ENCODE peak calls at places on chromosomes 4 and X, in seven cellular contexts. R, J, U, M, S, V and B are unnamed samples.
A peak's percentile ranks its signal among the peaks of the same experiment; 100 is the strongest.

GRCh38 chr4:85005865-85006377 is 39.4 kb upstream of the WDFY3 start:
- DNase-seq in R (peak; percentile 90), J (no peak), U (no peak), M (no peak), S (no peak), V (no peak), B (no peak)

GRCh38 chrX:99301990-99302389 is 1108.1 kb downstream of the PCDH19 start:
- DNase-seq in R (no peak), J (no peak), U (peak; percentile 19), M (no peak), S (peak; percentile 5), V (no peak), B (peak; percentile 3)

GRCh38 chr4:127586922-127587571 is 45.7 kb upstream of the INTU start:
- DNase-seq in R (peak; percentile 39), J (peak; percentile 64), U (peak; percentile 55), M (no peak), S (peak; percentile 49), V (no peak), B (peak; percentile 44)

GRCh38 chr4:6951880-6952381 is 42.3 kb downstream of the TBC1D14 start:
- DNase-seq in R (no peak), J (peak; percentile 67), U (no peak), M (no peak), S (no peak), V (no peak), B (no peak)

GRCh38 chr4:39363773-39364393 is 2.3 kb downstream of the RFC1 start:
- DNase-seq in R (no peak), J (no peak), U (no peak), M (no peak), S (no peak), V (no peak), B (no peak)

GRCh38 chr4:173252024-173252935 is 81.9 kb downstream of the HMGB2 start:
- DNase-seq in R (peak; percentile 100), J (peak; percentile 63), U (peak; percentile 72), M (no peak), S (peak; percentile 22), V (peak; percentile 68), B (no peak)

GRCh38 chr4:3676907-3677495 is 89.2 kb upstream of the ADRA2C start:
- DNase-seq in R (no peak), J (no peak), U (no peak), M (no peak), S (no peak), V (no peak), B (no peak)

GRCh38 chrX:18875256-18875878 is 108.5 kb downstream of the PHKA2 start:
- DNase-seq in R (no peak), J (no peak), U (no peak), M (no peak), S (no peak), V (no peak), B (peak; percentile 49)

GRCh38 chrX:126820700-126821420 is 1.3 kb downstream of the PRR32 start:
- DNase-seq in R (no peak), J (no peak), U (no peak), M (no peak), S (no peak), V (no peak), B (no peak)

GRCh38 chr4:56149601-56150000 is 200.9 kb downstream of the CEP135 start:
- DNase-seq in R (peak; percentile 54), J (no peak), U (no peak), M (no peak), S (no peak), V (no peak), B (no peak)

GRCh38 chr4:54678826-54679225 is 21.1 kb downstream of the KIT start:
- DNase-seq in R (no peak), J (no peak), U (no peak), M (no peak), S (no peak), V (no peak), B (no peak)

GRCh38 chr4:152944678-152945320 is 8.7 kb downstream of the FHDC1 start:
- DNase-seq in R (no peak), J (no peak), U (no peak), M (no peak), S (no peak), V (no peak), B (no peak)

GRCh38 chr4:119733431-119733830 is 104.8 kb upstream of the PDE5A start:
- DNase-seq in R (peak; percentile 75), J (no peak), U (no peak), M (no peak), S (no peak), V (no peak), B (no peak)

GRCh38 chrX:23694606-23695005 is 27.3 kb downstream of the PRDX4 start:
- DNase-seq in R (peak; percentile 57), J (peak; percentile 67), U (peak; percentile 77), M (no peak), S (peak; percentile 39), V (peak; percentile 11), B (peak; percentile 67)
- TF ChIP-seq RFX5 in R (no peak), J (no peak), U (no peak), M (no peak), S (no peak), V (no peak), B (no peak)

GRCh38 chrX:42738552-42738951 is 39.4 kb downstream of the PPP1R2C start:
- DNase-seq in R (no peak), J (no peak), U (no peak), M (no peak), S (no peak), V (no peak), B (no peak)

GRCh38 chrX:42739258-42739657 is 38.7 kb downstream of the PPP1R2C start:
- DNase-seq in R (no peak), J (no peak), U (no peak), M (no peak), S (no peak), V (no peak), B (no peak)

GRCh38 chrX:42739771-42740170 is 38.2 kb downstream of the PPP1R2C start:
- DNase-seq in R (no peak), J (no peak), U (no peak), M (no peak), S (no peak), V (no peak), B (no peak)

DNA sequence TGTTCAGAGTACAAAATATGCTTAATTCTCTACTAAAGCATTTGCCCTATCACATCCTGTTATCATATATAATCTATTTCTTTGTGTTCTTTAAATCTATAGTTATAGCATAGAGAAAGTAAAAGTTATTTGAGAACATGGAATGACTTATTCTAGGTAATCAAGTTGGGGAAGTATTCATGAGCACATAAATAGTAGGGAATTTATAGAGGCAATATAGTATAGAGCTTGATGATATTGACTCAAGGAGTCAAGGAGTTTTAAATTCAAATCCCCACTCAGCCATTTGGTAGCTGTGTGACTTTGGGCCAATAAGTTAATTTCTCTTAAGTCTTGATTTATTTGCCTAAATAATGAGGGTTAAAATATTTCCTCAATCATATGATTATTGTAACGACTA is 37.5 kb downstream of the PPP1R2C start:
- DNase-seq in R (no peak), J (no peak), U (no peak), M (no peak), S (no peak), V (no peak), B (no peak)
- TF ChIP-seq RFX5 in R (no peak), J (no peak), U (no peak), M (no peak), S (no peak), V (no peak), B (no peak)

GRCh38 chr4:48375651-48376291 is 34.4 kb downstream of the SLAIN2 start:
- DNase-seq in R (peak; percentile 96), J (no peak), U (peak; percentile 72), M (no peak), S (peak; percentile 58), V (no peak), B (no peak)
- TF ChIP-seq RFX5 in R (no peak), J (no peak), U (no peak), M (no peak), S (no peak), V (no peak), B (no peak)

GRCh38 chr4:36177946-36178345 is 66.4 kb downstream of the ARAP2 start:
- DNase-seq in R (peak; percentile 14), J (no peak), U (no peak), M (no peak), S (no peak), V (no peak), B (no peak)
- TF ChIP-seq RFX5 in R (no peak), J (no peak), U (no peak), M (no peak), S (no peak), V (no peak), B (no peak)